ENCODE peak calls at places on chromosome 4, in ten cellular contexts. W is left lung, T is left ventricle myocardium inferior, D is esophagus squamous epithelium, I is cardiac muscle cell, Z is testis, K is mucosa of descending colon, X is AG10803, Y is osteoblast, Q is AG04449. A is an unnamed sample.

GRCh38 chr4:120286813-120287212 is 220.2 kb upstream of the MAD2L1 start:
- DNase-seq in T (no peak), Z (no peak), Q (no peak), I (peak), Y (peak), X (no peak), W (no peak), K (no peak), D (no peak), A (no peak)

GRCh38 chr4:165461176-165461835 is 82.5 kb downstream of the CPE start:
- DNase-seq in K (no peak), Q (peak), T (no peak), D (no peak), Y (no peak), Z (peak), X (peak), W (no peak), I (no peak), A (no peak)

GRCh38 chr4:77921701-77922100 is 59.1 kb downstream of the MRPL1 start:
- DNase-seq in X (peak), Q (peak), Y (peak), W (no peak), T (no peak), D (no peak), K (no peak), I (no peak), Z (no peak), A (peak)

GRCh38 chr4:6716958-6717655 is 1.1 kb downstream of the BLOC1S4 start:
- DNase-seq in D (no peak), Z (no peak), T (no peak), W (no peak), Y (peak), Q (no peak), K (no peak), I (no peak), X (no peak), A (no peak)

GRCh38 chr4:85772470-85772869 is 297.5 kb downstream of the ARHGAP24 start:
- DNase-seq in Q (no peak), W (no peak), X (peak), D (no peak), T (no peak), Z (no peak), K (no peak), I (no peak), Y (no peak), A (no peak)

GRCh38 chr4:7324651-7325121 is 110.0 kb downstream of the PSAPL1 start:
- DNase-seq in Z (no peak), X (no peak), Q (no peak), T (no peak), I (no peak), Y (peak), K (no peak), D (no peak), W (peak), A (peak)

GRCh38 chr4:151184523-151185458 is 85.4 kb downstream of the RPS3A start:
- DNase-seq in D (no peak), Q (no peak), Y (peak), K (no peak), W (no peak), T (no peak), X (peak), Z (no peak), I (no peak), A (no peak)

GRCh38 chr4:113823291-113823659 is 61.7 kb upstream of the CAMK2D start:
- DNase-seq in D (no peak), W (no peak), K (no peak), T (no peak), Y (no peak), Z (no peak), I (no peak), X (peak), Q (no peak), A (peak)

GRCh38 chr4:7785017-7785416 is 154.6 kb downstream of the AFAP1 start:
- DNase-seq in Z (no peak), K (no peak), T (no peak), D (no peak), W (no peak), Y (peak), Q (no peak), X (peak), I (no peak), A (no peak)

GRCh38 chr4:121726642-121727268 is 30.0 kb upstream of the ANXA5 start:
- DNase-seq in D (no peak), W (no peak), T (no peak), I (peak), Z (no peak), X (peak), K (no peak), Q (no peak), Y (peak), A (peak)

GRCh38 chr4:38856524-38857337 is at the start of gene TLR6:
- DNase-seq in D (no peak), W (no peak), Q (no peak), T (no peak), Z (peak), X (peak), I (peak), K (no peak), Y (no peak), A (peak)
- H3K4me3 ChIP-seq in D (peak), W (peak), Q (peak), T (peak), Z (no peak), X (peak), I (no peak), K (no peak), Y (peak), A (peak)

DNA sequence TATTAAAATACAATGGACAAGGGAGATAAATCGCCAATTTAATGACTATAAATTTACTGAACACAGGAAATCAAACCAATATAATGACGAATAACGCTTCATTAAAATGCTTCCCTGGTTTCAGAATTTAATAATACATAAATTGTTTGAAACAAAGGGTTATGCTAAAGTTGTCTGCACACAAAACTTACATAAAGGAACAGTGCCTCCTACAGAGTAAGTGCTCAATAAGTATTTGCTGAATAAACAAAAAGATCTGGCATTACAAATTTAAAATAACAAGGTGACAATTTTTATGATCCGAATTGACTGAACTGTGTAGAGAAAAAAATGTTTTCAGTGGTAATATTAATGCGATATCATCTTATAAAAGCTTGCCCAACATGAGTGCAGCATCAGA is 69.6 kb downstream of the NOCT start:
- DNase-seq in Z (no peak), X (peak), D (no peak), W (no peak), T (no peak), I (no peak), K (no peak), Q (no peak), Y (peak), A (peak)
- H3K4me3 ChIP-seq in Z (no peak), X (peak), D (peak), W (peak), T (peak), I (peak), K (no peak), Q (peak), Y (peak), A (peak)

DNA sequence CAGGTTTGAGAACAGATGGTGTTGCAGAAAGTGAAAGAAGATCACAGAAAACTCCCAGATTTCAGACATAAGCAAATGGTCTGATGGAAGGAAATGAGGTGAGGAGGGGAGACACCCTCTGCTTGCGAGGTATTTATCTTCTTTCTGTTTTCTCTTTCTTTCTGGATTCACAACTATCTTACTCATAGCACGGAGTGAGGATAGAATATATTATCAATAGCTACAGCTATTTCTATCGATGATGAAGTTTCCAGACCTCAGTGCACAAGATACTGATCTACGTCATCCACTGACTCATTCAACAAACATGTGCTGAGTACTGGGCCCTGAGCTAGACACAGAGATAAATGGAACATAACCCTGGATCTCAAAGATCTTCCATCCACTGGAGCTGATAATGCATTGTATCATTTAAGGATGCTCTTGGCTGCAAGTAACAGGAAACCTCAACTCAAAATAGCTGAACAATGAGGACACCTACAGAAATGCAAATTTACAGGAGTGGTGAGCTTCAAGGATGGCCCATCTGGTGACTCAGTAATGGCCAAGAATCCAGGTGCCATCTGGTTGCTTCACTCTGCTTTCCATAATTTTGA is 21.2 kb downstream of the SLC2A9 start:
- DNase-seq in Q (no peak), K (no peak), I (no peak), X (peak), Y (no peak), Z (no peak), T (no peak), D (no peak), W (no peak), A (no peak)
- H3K4me3 ChIP-seq in Q (no peak), K (no peak), I (no peak), X (no peak), Y (no peak), Z (no peak), T (no peak), D (no peak), W (no peak), A (no peak)

GRCh38 chr4:2289311-2289954 is 27.5 kb upstream of the MXD4 start:
- DNase-seq in I (no peak), Y (peak), X (no peak), T (no peak), Q (no peak), D (no peak), Z (no peak), K (no peak), W (peak), A (no peak)

GRCh38 chr4:2290488-2290887 is 28.6 kb upstream of the MXD4 start:
- DNase-seq in K (peak), X (no peak), Z (no peak), W (peak), Q (no peak), I (no peak), D (no peak), Y (peak), T (no peak), A (no peak)

GRCh38 chr4:2290974-2291704 is 29.2 kb upstream of the MXD4 start:
- DNase-seq in T (no peak), X (no peak), W (no peak), Q (no peak), D (no peak), K (peak), Z (no peak), Y (peak), I (no peak), A (no peak)

GRCh38 chr4:2288051-2288541 is 26.2 kb upstream of the MXD4 start:
- DNase-seq in X (no peak), Z (no peak), I (no peak), K (peak), W (peak), Y (peak), D (no peak), Q (no peak), T (no peak), A (no peak)

DNA sequence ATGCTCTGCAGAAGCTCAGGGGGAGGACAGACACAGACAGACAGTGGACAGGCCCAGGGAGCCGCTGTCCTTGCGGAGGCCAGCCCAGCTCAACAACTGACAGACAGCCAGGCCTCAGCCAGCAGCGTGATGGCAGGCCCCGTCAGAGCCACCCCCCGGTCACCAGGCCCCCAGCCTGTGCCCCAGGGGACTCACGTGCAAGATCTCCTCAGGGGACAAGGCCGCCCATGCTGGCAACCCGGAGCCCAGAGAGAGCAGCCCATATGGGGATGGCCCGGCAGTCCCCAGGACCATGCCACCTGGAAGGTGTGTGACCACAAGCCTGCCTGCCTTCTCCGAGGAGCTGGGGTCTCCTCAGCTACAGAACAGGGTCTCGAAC is 28.0 kb upstream of the MXD4 start:
- DNase-seq in Q (no peak), T (no peak), D (no peak), K (no peak), Z (no peak), W (peak), X (no peak), I (no peak), Y (peak), A (no peak)
- H3K4me3 ChIP-seq in Q (no peak), T (no peak), D (no peak), K (no peak), Z (no peak), W (no peak), X (no peak), I (no peak), Y (no peak), A (no peak)